ENCODE peak calls at places on chromosomes 1 and 21, in seven cellular contexts. P is transverse colon, N is K562, I is heart left ventricle, F is GM12878, K is IMR-90, Z is A549. T is an unnamed sample.

GRCh38 chr1:235030919-235031596 is 97.6 kb downstream of the TOMM20 start:
- DNase-seq in P (no peak), N (no peak), I (no peak), F (no peak), K (no peak), Z (no peak), T (no peak)

GRCh38 chr1:181089017-181089776 is 697 bp downstream of the IER5 start:
- DNase-seq in P (peak), N (peak), I (no peak), F (no peak), K (no peak), Z (no peak), T (no peak)

GRCh38 chr1:183808296-183809027 is 3.5 kb downstream of the RGL1 start:
- DNase-seq in P (no peak), N (no peak), I (no peak), F (no peak), K (no peak), Z (no peak), T (no peak)

GRCh38 chr1:9753121-9753531 is 70.6 kb downstream of the CLSTN1 start:
- DNase-seq in P (no peak), N (peak), I (peak), F (no peak), K (peak), Z (no peak), T (no peak)

GRCh38 chr1:20654104-20654690 is 7.0 kb downstream of the DDOST start:
- DNase-seq in P (no peak), N (no peak), I (peak), F (no peak), K (no peak), Z (no peak), T (no peak)

GRCh38 chr1:30714025-30714424 is 9.4 kb downstream of the MATN1 start:
- DNase-seq in P (no peak), N (no peak), I (no peak), F (no peak), K (no peak), Z (no peak), T (no peak)

GRCh38 chr1:91124989-91125417 is 103.2 kb upstream of the ZNF644 start:
- DNase-seq in P (no peak), N (no peak), I (no peak), F (no peak), K (no peak), Z (no peak), T (no peak)

GRCh38 chr21:42925114-42925907 is at the start of gene ERVH48-1:
- DNase-seq in P (no peak), N (peak), I (no peak), F (no peak), K (peak), Z (no peak), T (no peak)

GRCh38 chr1:116002781-116003455 is 26.6 kb downstream of the SLC22A15 start:
- DNase-seq in P (no peak), N (no peak), I (no peak), F (no peak), K (no peak), Z (no peak), T (no peak)

GRCh38 chr21:16070207-16070651 is 340.4 kb downstream of the USP25 start:
- DNase-seq in P (no peak), N (no peak), I (no peak), F (no peak), K (no peak), Z (no peak), T (no peak)

GRCh38 chr1:180231506-180232420 is 1.7 kb downstream of the LHX4 start:
- DNase-seq in P (no peak), N (peak), I (no peak), F (no peak), K (peak), Z (peak), T (no peak)

GRCh38 chr1:112507896-112508241 is 896 bp upstream of the WNT2B start:
- DNase-seq in P (peak), N (peak), I (no peak), F (no peak), K (no peak), Z (peak), T (no peak)

GRCh38 chr1:236147521-236148470 is 5.5 kb downstream of the GPR137B start:
- DNase-seq in P (no peak), N (no peak), I (no peak), F (no peak), K (no peak), Z (no peak), T (peak)

DNA sequence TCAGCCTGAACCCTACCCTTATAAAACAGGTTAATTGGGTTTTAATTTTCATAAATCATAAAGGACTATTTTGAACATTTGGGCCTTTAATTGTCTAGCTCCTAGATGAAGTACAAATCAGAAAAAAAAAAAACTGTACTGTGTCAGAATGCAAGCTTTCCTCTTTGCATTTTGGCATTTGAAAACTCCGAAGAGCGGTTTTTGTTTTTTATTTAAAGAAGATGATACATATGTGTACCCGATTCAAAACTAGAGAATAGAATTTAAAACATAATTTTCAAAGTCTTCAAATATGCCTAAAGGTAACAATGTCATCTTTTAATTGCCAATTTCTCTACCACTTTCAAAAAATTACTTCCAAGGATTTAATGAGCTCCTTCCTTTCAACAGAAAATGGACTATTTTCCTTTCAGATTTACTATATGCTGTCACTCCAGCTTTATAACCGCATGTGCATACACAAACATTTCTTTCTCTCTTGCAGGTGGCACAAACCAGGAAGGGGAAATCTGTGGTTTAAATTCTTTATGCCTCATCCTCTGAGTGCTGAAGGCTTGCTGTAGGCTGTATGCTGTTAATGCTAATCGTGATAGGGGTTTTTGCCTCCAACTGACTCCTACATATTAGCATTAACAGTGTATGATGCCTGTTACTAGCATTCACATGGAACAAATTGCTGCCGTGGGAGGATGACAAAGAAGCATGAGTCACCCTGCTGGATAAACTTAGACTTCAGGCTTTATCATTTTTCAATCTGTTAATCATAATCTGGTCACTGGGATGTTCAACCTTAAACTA is 33.7 kb downstream of the MRPL39 start:
- DNase-seq in P (no peak), N (peak), I (no peak), F (peak), K (peak), Z (peak), T (no peak)
- TF ChIP-seq POLR2A in P (no peak), N (no peak), I (no peak), F (peak), K (no peak), Z (no peak), T (no peak)

GRCh38 chr1:245779797-245780529 is 625.2 kb downstream of the KIF26B start:
- DNase-seq in P (no peak), N (no peak), I (no peak), F (no peak), K (no peak), Z (no peak), T (no peak)
- TF ChIP-seq CTCF in P (no peak), N (no peak), I (no peak), F (no peak), K (no peak), Z (no peak), T (no peak)

GRCh38 chr1:41380979-41381690 is 19.9 kb downstream of the FOXO6 start:
- DNase-seq in P (no peak), N (peak), I (no peak), F (no peak), K (no peak), Z (no peak), T (peak)

GRCh38 chr1:41382531-41383090 is 21.4 kb downstream of the FOXO6 start:
- DNase-seq in P (no peak), N (no peak), I (peak), F (no peak), K (no peak), Z (peak), T (no peak)

GRCh38 chr1:41381691-41382530 is 20.7 kb downstream of the FOXO6 start:
- DNase-seq in P (peak), N (no peak), I (no peak), F (no peak), K (no peak), Z (peak), T (no peak)

GRCh38 chr1:41384579-41384978 is 23.3 kb downstream of the FOXO6 start:
- DNase-seq in P (no peak), N (no peak), I (no peak), F (no peak), K (no peak), Z (no peak), T (no peak)

DNA sequence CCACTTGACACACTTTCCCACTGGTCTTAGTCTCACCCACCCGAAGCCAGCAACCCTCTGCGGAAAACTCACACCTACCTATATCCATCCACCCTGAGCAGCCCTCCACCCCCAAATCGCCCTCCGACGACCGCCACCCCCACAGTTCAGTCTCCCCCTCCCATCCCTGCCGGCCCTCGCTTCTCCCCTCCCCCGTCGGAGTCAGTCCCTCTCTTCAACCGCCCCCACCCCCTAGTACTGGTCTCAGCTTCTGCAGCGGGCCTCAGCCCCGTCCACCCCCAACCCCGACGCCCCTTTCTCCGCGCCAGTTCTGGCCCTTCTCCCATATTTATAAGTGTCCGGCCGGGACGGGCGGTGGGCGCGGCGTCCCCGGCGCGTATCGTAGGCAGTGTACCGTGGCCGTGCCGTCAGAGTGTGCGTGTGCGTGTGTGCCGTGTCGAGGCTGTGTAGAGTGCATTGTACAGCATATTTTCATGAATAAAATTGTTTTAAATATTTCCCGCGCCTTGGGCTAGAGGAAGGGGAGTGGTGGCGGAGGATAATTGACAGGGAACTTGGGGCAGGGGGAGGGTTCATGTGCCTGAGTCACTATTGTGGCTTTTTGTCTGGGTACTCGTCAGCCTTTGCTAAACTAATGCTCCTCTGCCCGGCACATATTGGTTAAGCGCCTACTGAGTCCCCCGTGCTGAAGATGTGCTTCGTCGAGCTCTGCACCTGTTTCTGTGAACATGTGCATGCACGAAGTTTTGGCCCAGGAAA is 22.0 kb downstream of the FOXO6 start:
- DNase-seq in P (no peak), N (no peak), I (no peak), F (no peak), K (peak), Z (no peak), T (no peak)
- H3K4me3 ChIP-seq in P (peak), N (no peak), I (peak), F (no peak), K (no peak), Z (peak), T (no peak)

DNA sequence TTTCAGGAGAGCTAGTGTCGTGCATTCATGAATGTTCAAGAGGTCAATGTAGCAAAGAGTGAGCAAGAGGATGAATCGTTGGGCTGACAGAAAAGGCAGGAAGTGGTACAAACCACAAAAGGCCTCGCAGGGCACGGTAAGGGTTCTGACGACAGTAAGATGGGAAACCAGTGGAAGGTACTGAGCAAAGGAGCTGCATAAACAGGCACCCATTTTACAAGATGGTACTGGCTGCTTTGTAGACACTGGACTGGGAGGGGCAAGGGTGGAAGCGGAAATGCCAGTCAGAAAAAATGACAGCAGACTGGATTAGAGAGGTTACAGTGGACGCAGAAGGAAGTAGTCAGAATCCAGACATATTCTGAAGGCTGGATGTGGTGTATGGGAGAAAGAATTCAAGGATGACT is 123.5 kb downstream of the PTPN14 start:
- DNase-seq in P (peak), N (no peak), I (no peak), F (peak), K (peak), Z (no peak), T (no peak)
- TF ChIP-seq POLR2A in P (no peak), N (no peak), I (no peak), F (no peak), K (no peak), Z (no peak), T (no peak)

DNA sequence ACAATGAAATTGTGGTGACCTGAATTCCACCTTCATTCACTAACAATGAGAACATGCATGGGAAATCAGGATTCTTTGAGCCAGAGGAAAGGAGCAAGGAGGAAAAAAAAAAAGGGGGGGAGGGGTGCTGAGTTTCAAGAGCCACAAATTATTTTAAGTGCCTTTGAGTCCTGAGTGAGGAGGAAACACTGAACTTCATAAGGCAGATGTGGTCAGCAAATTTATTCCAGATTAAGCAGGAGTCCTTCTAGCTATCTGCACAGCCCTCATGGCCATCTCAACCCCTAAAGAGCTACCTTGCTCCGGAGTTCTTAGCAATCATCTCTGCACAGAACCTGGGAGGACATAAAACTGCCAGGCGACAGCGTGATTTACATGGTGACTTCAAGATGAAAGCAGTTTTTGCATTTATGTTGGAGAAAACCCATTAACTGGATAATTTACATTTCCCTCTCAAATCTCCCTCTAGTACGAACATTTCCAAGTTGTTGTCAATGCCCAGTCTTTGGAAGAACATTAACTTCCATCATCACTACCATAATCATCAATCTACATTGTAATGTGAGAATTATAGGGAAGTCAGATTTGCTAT is 21.6 kb downstream of the ASTN1 start:
- DNase-seq in P (no peak), N (no peak), I (no peak), F (no peak), K (no peak), Z (no peak), T (no peak)
- TF ChIP-seq CTCF in P (no peak), N (no peak), I (no peak), F (no peak), K (no peak), Z (no peak), T (no peak)

GRCh38 chr1:153342178-153342577 is 6.5 kb downstream of the PGLYRP4 start:
- DNase-seq in P (no peak), N (peak), I (no peak), F (no peak), K (no peak), Z (no peak), T (no peak)

GRCh38 chr1:153344718-153345025 is 4.0 kb downstream of the PGLYRP4 start:
- DNase-seq in P (no peak), N (no peak), I (no peak), F (no peak), K (no peak), Z (no peak), T (no peak)

GRCh38 chr1:153343040-153343681 is 5.5 kb downstream of the PGLYRP4 start:
- DNase-seq in P (no peak), N (no peak), I (no peak), F (no peak), K (no peak), Z (no peak), T (no peak)

GRCh38 chr1:153345187-153346066 is 3.2 kb downstream of the PGLYRP4 start:
- DNase-seq in P (no peak), N (no peak), I (no peak), F (peak), K (no peak), Z (no peak), T (peak)

GRCh38 chr1:153343811-153344717 is 4.6 kb downstream of the PGLYRP4 start:
- DNase-seq in P (no peak), N (peak), I (no peak), F (no peak), K (no peak), Z (no peak), T (peak)
- H3K4me3 ChIP-seq in P (no peak), N (no peak), I (no peak), F (peak), K (no peak), Z (no peak), T (no peak)